ENCODE peak calls at places on chromosomes 16 and 17, in nine cellular contexts. Z is lower leg skin, N is iPS-NIHi11, V is LoVo, Y is ELF-1, U is GM04503, H is COR-L47, A is adipocyte, C is HuH-7. I is an unnamed sample.
A peak's percentile ranks its signal among the peaks of the same experiment; 100 is the strongest.

GRCh38 chr16:86616906-86617305 is 38.6 kb downstream of the FOXL1 start:
- DNase-seq in Z (no peak), N (no peak), V (no peak), Y (no peak), U (no peak), H (no peak), A (no peak), C (no peak), I (no peak)

GRCh38 chr17:65896889-65897288 is 295.0 kb downstream of the CEP112 start:
- DNase-seq in Z (no peak), N (no peak), V (no peak), Y (no peak), U (no peak), H (peak; percentile 71), A (no peak), C (no peak), I (no peak)

GRCh38 chr16:964696-965395 is 5.9 kb downstream of the LMF1 start:
- DNase-seq in Z (no peak), N (no peak), V (peak; percentile 57), Y (no peak), U (no peak), H (no peak), A (no peak), C (no peak), I (peak; percentile 58)

GRCh38 chr16:11402051-11402744 is 56.9 kb downstream of the RMI2 start:
- DNase-seq in Z (no peak), N (no peak), V (no peak), Y (no peak), U (no peak), H (no peak), A (no peak), C (no peak), I (no peak)

GRCh38 chr17:19566176-19566575 is 32.5 kb downstream of the SLC47A1 start:
- DNase-seq in Z (no peak), N (no peak), V (no peak), Y (no peak), U (no peak), H (no peak), A (no peak), C (no peak), I (no peak)

GRCh38 chr17:66567234-66568170 is 265.1 kb downstream of the PRKCA start:
- DNase-seq in Z (peak; percentile 70), N (peak; percentile 78), V (peak; percentile 59), Y (peak; percentile 89), U (no peak), H (peak; percentile 63), A (peak; percentile 86), C (peak; percentile 56), I (peak; percentile 93)

GRCh38 chr17:40564195-40564882 is 933 bp downstream of the CCR7 start:
- DNase-seq in Z (no peak), N (peak; percentile 1), V (no peak), Y (no peak), U (no peak), H (no peak), A (no peak), C (no peak), I (no peak)

GRCh38 chr17:49333806-49334205 is 28.2 kb downstream of the ZNF652 start:
- DNase-seq in Z (no peak), N (no peak), V (no peak), Y (no peak), U (no peak), H (no peak), A (peak; percentile 39), C (no peak), I (no peak)

GRCh38 chr16:27374794-27375499 is 27.0 kb upstream of the IL21R start:
- DNase-seq in Z (peak; percentile 40), N (peak; percentile 93), V (peak; percentile 57), Y (peak; percentile 98), U (peak; percentile 45), H (peak; percentile 10), A (peak; percentile 52), C (peak; percentile 86), I (peak; percentile 79)

GRCh38 chr16:69273009-69273408 is 38.1 kb upstream of the VPS4A start:
- DNase-seq in Z (no peak), N (no peak), V (no peak), Y (no peak), U (no peak), H (no peak), A (peak; percentile 75), C (no peak), I (peak; percentile 80)

GRCh38 chr16:90077757-90078593 is 844 bp upstream of the PRDM7 start:
- DNase-seq in Z (no peak), N (peak; percentile 18), V (no peak), Y (no peak), U (no peak), H (peak; percentile 65), A (peak; percentile 41), C (peak; percentile 9), I (no peak)

GRCh38 chr17:50955160-50955559 is 89.0 kb upstream of the TOB1 start:
- DNase-seq in Z (no peak), N (no peak), V (no peak), Y (no peak), U (no peak), H (no peak), A (no peak), C (no peak), I (no peak)

GRCh38 chr16:20333120-20333519 is 5.8 kb upstream of the GP2 start:
- DNase-seq in Z (no peak), N (no peak), V (no peak), Y (no peak), U (no peak), H (no peak), A (no peak), C (no peak), I (no peak)

GRCh38 chr16:10312784-10313724 is 72.8 kb upstream of the ATF7IP2 start:
- DNase-seq in Z (no peak), N (no peak), V (no peak), Y (no peak), U (no peak), H (no peak), A (no peak), C (no peak), I (no peak)

GRCh38 chr17:81025065-81025751 is 9.7 kb upstream of the BAIAP2 start:
- DNase-seq in Z (no peak), N (no peak), V (no peak), Y (no peak), U (no peak), H (no peak), A (no peak), C (no peak), I (no peak)

GRCh38 chr16:67801889-67802288 is 4.5 kb downstream of the RANBP10 start:
- DNase-seq in Z (no peak), N (no peak), V (no peak), Y (no peak), U (no peak), H (no peak), A (no peak), C (no peak), I (no peak)

GRCh38 chr17:31269597-31269996 is 27.4 kb downstream of the OMG start:
- DNase-seq in Z (no peak), N (peak; percentile 65), V (peak; percentile 39), Y (peak; percentile 77), U (peak; percentile 99), H (no peak), A (peak; percentile 86), C (no peak), I (peak; percentile 99)

GRCh38 chr17:17847726-17848125 is 10.9 kb upstream of the SREBF1 start:
- DNase-seq in Z (no peak), N (no peak), V (no peak), Y (no peak), U (no peak), H (no peak), A (no peak), C (no peak), I (no peak)

GRCh38 chr17:75481194-75482059 is 25.0 kb downstream of the TMEM94 start:
- DNase-seq in Z (no peak), N (no peak), V (no peak), Y (peak; percentile 33), U (no peak), H (no peak), A (no peak), C (no peak), I (no peak)

GRCh38 chr16:81130126-81130525 is 33.9 kb upstream of the GCSH start:
- DNase-seq in Z (no peak), N (no peak), V (no peak), Y (no peak), U (no peak), H (no peak), A (no peak), C (no peak), I (no peak)

GRCh38 chr16:27347930-27348685 is 34.3 kb downstream of the IL4R start:
- DNase-seq in Z (no peak), N (no peak), V (no peak), Y (no peak), U (no peak), H (no peak), A (no peak), C (no peak), I (no peak)

GRCh38 chr17:45801386-45801785 is 17.3 kb downstream of the CRHR1 start:
- DNase-seq in Z (no peak), N (no peak), V (no peak), Y (no peak), U (no peak), H (no peak), A (no peak), C (no peak), I (no peak)

GRCh38 chr16:88447881-88448280 is 5.2 kb upstream of the ZFPM1 start:
- DNase-seq in Z (no peak), N (no peak), V (no peak), Y (no peak), U (no peak), H (no peak), A (no peak), C (no peak), I (no peak)

GRCh38 chr16:85573045-85573695 is 40.0 kb upstream of the GSE1 start:
- DNase-seq in Z (no peak), N (no peak), V (no peak), Y (no peak), U (no peak), H (no peak), A (no peak), C (no peak), I (no peak)

GRCh38 chr17:82859431-82860403 is 19.9 kb upstream of the ZNF750 start:
- DNase-seq in Z (no peak), N (peak; percentile 62), V (no peak), Y (peak; percentile 86), U (no peak), H (no peak), A (peak; percentile 65), C (no peak), I (peak; percentile 71)

GRCh38 chr17:14755002-14755401 is 454.1 kb downstream of the HS3ST3B1 start:
- DNase-seq in Z (no peak), N (no peak), V (no peak), Y (no peak), U (no peak), H (no peak), A (no peak), C (no peak), I (peak; percentile 60)

I was measured in EL.